ENCODE peak calls at places on chromosomes 1 and 21, in nine cellular contexts. One of them, this sample, is unnamed.
A peak's percentile ranks its signal among the peaks of the same experiment; 100 is the strongest.

GRCh38 chr1:115706774-115707425 is 61.6 kb downstream of the CASQ2 start:
- DNase-seq in AG20443: peak; percentile 44
- DNase-seq in iPS DF 19.7: peak; percentile 28
- DNase-seq in caudate nucleus: no peak
- DNase-seq in GM10248: peak; percentile 51
- DNase-seq in fibroblast of lung: peak; percentile 72
- DNase-seq in NCI-H1694: peak; percentile 59
- DNase-seq in vagina: no peak
- DNase-seq in effector CD8-positive, alpha-beta T cell: no peak
- DNase-seq in this sample: peak; percentile 60

GRCh38 chr21:45547211-45547900 is 5.1 kb upstream of the SLC19A1 start:
- DNase-seq in fibroblast of lung: no peak
- DNase-seq in iPS DF 19.7: no peak
- DNase-seq in effector CD8-positive, alpha-beta T cell: no peak
- DNase-seq in AG20443: no peak
- DNase-seq in caudate nucleus: no peak
- DNase-seq in NCI-H1694: no peak
- DNase-seq in GM10248: no peak
- DNase-seq in vagina: no peak
- DNase-seq in this sample: no peak

GRCh38 chr1:2981981-2982614 is 39.2 kb upstream of the ACTRT2 start:
- DNase-seq in iPS DF 19.7: no peak
- DNase-seq in AG20443: no peak
- DNase-seq in caudate nucleus: no peak
- DNase-seq in fibroblast of lung: no peak
- DNase-seq in vagina: no peak
- DNase-seq in effector CD8-positive, alpha-beta T cell: no peak
- DNase-seq in NCI-H1694: no peak
- DNase-seq in GM10248: no peak
- DNase-seq in this sample: no peak

GRCh38 chr1:181142096-181143043 is 53.9 kb downstream of the IER5 start:
- DNase-seq in fibroblast of lung: peak; percentile 87
- DNase-seq in NCI-H1694: peak; percentile 94
- DNase-seq in vagina: no peak
- DNase-seq in AG20443: peak; percentile 92
- DNase-seq in GM10248: peak; percentile 81
- DNase-seq in caudate nucleus: peak; percentile 84
- DNase-seq in iPS DF 19.7: no peak
- DNase-seq in effector CD8-positive, alpha-beta T cell: peak; percentile 82
- DNase-seq in this sample: peak; percentile 87

GRCh38 chr21:45377866-45378257 is 27.1 kb upstream of the COL18A1 start:
- DNase-seq in iPS DF 19.7: no peak
- DNase-seq in caudate nucleus: no peak
- DNase-seq in AG20443: no peak
- DNase-seq in fibroblast of lung: no peak
- DNase-seq in GM10248: no peak
- DNase-seq in vagina: no peak
- DNase-seq in NCI-H1694: no peak
- DNase-seq in effector CD8-positive, alpha-beta T cell: no peak
- DNase-seq in this sample: no peak

GRCh38 chr1:190474587-190475305 is 2.9 kb downstream of the BRINP3 start:
- DNase-seq in AG20443: no peak
- DNase-seq in GM10248: no peak
- DNase-seq in caudate nucleus: no peak
- DNase-seq in vagina: no peak
- DNase-seq in effector CD8-positive, alpha-beta T cell: no peak
- DNase-seq in iPS DF 19.7: no peak
- DNase-seq in NCI-H1694: no peak
- DNase-seq in fibroblast of lung: peak; percentile 28
- DNase-seq in this sample: no peak

GRCh38 chr1:40745180-40745579 is 38.4 kb upstream of the KCNQ4 start:
- DNase-seq in iPS DF 19.7: no peak
- DNase-seq in caudate nucleus: no peak
- DNase-seq in effector CD8-positive, alpha-beta T cell: no peak
- DNase-seq in NCI-H1694: no peak
- DNase-seq in fibroblast of lung: peak; percentile 59
- DNase-seq in GM10248: no peak
- DNase-seq in AG20443: peak; percentile 45
- DNase-seq in vagina: no peak
- DNase-seq in this sample: no peak

GRCh38 chr1:212002536-212002935 is 32.8 kb downstream of the INTS7 start:
- DNase-seq in iPS DF 19.7: no peak
- DNase-seq in vagina: no peak
- DNase-seq in NCI-H1694: no peak
- DNase-seq in caudate nucleus: no peak
- DNase-seq in GM10248: no peak
- DNase-seq in fibroblast of lung: no peak
- DNase-seq in effector CD8-positive, alpha-beta T cell: no peak
- DNase-seq in AG20443: no peak
- DNase-seq in this sample: no peak

GRCh38 chr1:23953020-23953419 is 6.6 kb upstream of the PNRC2 start:
- DNase-seq in fibroblast of lung: no peak
- DNase-seq in NCI-H1694: no peak
- DNase-seq in caudate nucleus: no peak
- DNase-seq in effector CD8-positive, alpha-beta T cell: no peak
- DNase-seq in iPS DF 19.7: no peak
- DNase-seq in vagina: no peak
- DNase-seq in GM10248: no peak
- DNase-seq in AG20443: no peak
- DNase-seq in this sample: peak; percentile 52

GRCh38 chr1:185894806-185895205 is 160.6 kb downstream of the HMCN1 start:
- DNase-seq in effector CD8-positive, alpha-beta T cell: no peak
- DNase-seq in NCI-H1694: no peak
- DNase-seq in fibroblast of lung: peak; percentile 9
- DNase-seq in iPS DF 19.7: no peak
- DNase-seq in GM10248: no peak
- DNase-seq in AG20443: peak; percentile 14
- DNase-seq in caudate nucleus: no peak
- DNase-seq in vagina: no peak
- DNase-seq in this sample: no peak

GRCh38 chr1:93438716-93439115 is 9.2 kb upstream of the FNBP1L start:
- DNase-seq in GM10248: no peak
- DNase-seq in vagina: no peak
- DNase-seq in iPS DF 19.7: no peak
- DNase-seq in caudate nucleus: no peak
- DNase-seq in fibroblast of lung: no peak
- DNase-seq in AG20443: no peak
- DNase-seq in NCI-H1694: no peak
- DNase-seq in effector CD8-positive, alpha-beta T cell: no peak
- DNase-seq in this sample: no peak

GRCh38 chr1:9183441-9183840 is 51.1 kb upstream of the H6PD start:
- DNase-seq in iPS DF 19.7: no peak
- DNase-seq in effector CD8-positive, alpha-beta T cell: no peak
- DNase-seq in fibroblast of lung: no peak
- DNase-seq in GM10248: no peak
- DNase-seq in NCI-H1694: no peak
- DNase-seq in caudate nucleus: no peak
- DNase-seq in AG20443: peak; percentile 22
- DNase-seq in vagina: no peak
- DNase-seq in this sample: no peak

GRCh38 chr1:14259191-14259757 is 339.2 kb upstream of the KAZN start:
- DNase-seq in GM10248: no peak
- DNase-seq in effector CD8-positive, alpha-beta T cell: no peak
- DNase-seq in NCI-H1694: no peak
- DNase-seq in caudate nucleus: peak; percentile 86
- DNase-seq in vagina: no peak
- DNase-seq in iPS DF 19.7: no peak
- DNase-seq in AG20443: peak; percentile 59
- DNase-seq in fibroblast of lung: peak; percentile 83
- DNase-seq in this sample: no peak

GRCh38 chr1:223230161-223230881 is 87.3 kb upstream of the TLR5 start:
- DNase-seq in AG20443: peak; percentile 79
- DNase-seq in NCI-H1694: no peak
- DNase-seq in fibroblast of lung: peak; percentile 75
- DNase-seq in effector CD8-positive, alpha-beta T cell: no peak
- DNase-seq in vagina: no peak
- DNase-seq in caudate nucleus: no peak
- DNase-seq in iPS DF 19.7: no peak
- DNase-seq in GM10248: no peak
- DNase-seq in this sample: peak; percentile 91

GRCh38 chr1:198072177-198072576 is 84.6 kb upstream of the NEK7 start:
- DNase-seq in NCI-H1694: no peak
- DNase-seq in fibroblast of lung: peak; percentile 1
- DNase-seq in AG20443: no peak
- DNase-seq in GM10248: no peak
- DNase-seq in vagina: no peak
- DNase-seq in caudate nucleus: no peak
- DNase-seq in iPS DF 19.7: no peak
- DNase-seq in effector CD8-positive, alpha-beta T cell: no peak
- DNase-seq in this sample: peak; percentile 13

GRCh38 chr1:176949033-176949662 is 215.4 kb downstream of the ASTN1 start:
- DNase-seq in GM10248: peak; percentile 40
- DNase-seq in iPS DF 19.7: peak; percentile 59
- DNase-seq in fibroblast of lung: peak; percentile 2
- DNase-seq in caudate nucleus: no peak
- DNase-seq in NCI-H1694: peak; percentile 33
- DNase-seq in vagina: no peak
- DNase-seq in effector CD8-positive, alpha-beta T cell: no peak
- DNase-seq in AG20443: peak; percentile 55
- DNase-seq in this sample: peak; percentile 64

GRCh38 chr1:48906729-48907128 is 130.0 kb upstream of the BEND5 start:
- DNase-seq in NCI-H1694: no peak
- DNase-seq in fibroblast of lung: no peak
- DNase-seq in caudate nucleus: no peak
- DNase-seq in effector CD8-positive, alpha-beta T cell: no peak
- DNase-seq in vagina: no peak
- DNase-seq in iPS DF 19.7: no peak
- DNase-seq in GM10248: no peak
- DNase-seq in AG20443: no peak
- DNase-seq in this sample: no peak

GRCh38 chr21:41764558-41765392 is 2.1 kb downstream of the RIPK4 start:
- DNase-seq in AG20443: no peak
- DNase-seq in caudate nucleus: no peak
- DNase-seq in iPS DF 19.7: no peak
- DNase-seq in fibroblast of lung: no peak
- DNase-seq in GM10248: no peak
- DNase-seq in NCI-H1694: no peak
- DNase-seq in effector CD8-positive, alpha-beta T cell: no peak
- DNase-seq in vagina: no peak
- DNase-seq in this sample: peak; percentile 53

GRCh38 chr1:12600880-12601633 is 17.0 kb downstream of the DHRS3 start:
- DNase-seq in GM10248: peak; percentile 66
- DNase-seq in AG20443: no peak
- DNase-seq in caudate nucleus: no peak
- DNase-seq in effector CD8-positive, alpha-beta T cell: peak; percentile 48
- DNase-seq in vagina: no peak
- DNase-seq in fibroblast of lung: no peak
- DNase-seq in NCI-H1694: no peak
- DNase-seq in iPS DF 19.7: no peak
- DNase-seq in this sample: peak; percentile 52

GRCh38 chr21:33411949-33412430 is 8.8 kb downstream of the IFNGR2 start:
- DNase-seq in caudate nucleus: no peak
- DNase-seq in effector CD8-positive, alpha-beta T cell: no peak
- DNase-seq in GM10248: no peak
- DNase-seq in vagina: no peak
- DNase-seq in AG20443: no peak
- DNase-seq in iPS DF 19.7: no peak
- DNase-seq in fibroblast of lung: no peak
- DNase-seq in NCI-H1694: no peak
- DNase-seq in this sample: no peak

GRCh38 chr1:20867847-20868246 is 80.7 kb upstream of the HP1BP3 start:
- DNase-seq in effector CD8-positive, alpha-beta T cell: no peak
- DNase-seq in vagina: no peak
- DNase-seq in NCI-H1694: no peak
- DNase-seq in iPS DF 19.7: no peak
- DNase-seq in GM10248: no peak
- DNase-seq in caudate nucleus: no peak
- DNase-seq in fibroblast of lung: no peak
- DNase-seq in AG20443: no peak
- DNase-seq in this sample: peak; percentile 51

GRCh38 chr1:212791261-212791675 is 309 bp downstream of the NSL1 start:
- DNase-seq in caudate nucleus: no peak
- DNase-seq in vagina: no peak
- DNase-seq in iPS DF 19.7: no peak
- DNase-seq in effector CD8-positive, alpha-beta T cell: no peak
- DNase-seq in fibroblast of lung: peak; percentile 74
- DNase-seq in AG20443: peak; percentile 91
- DNase-seq in GM10248: no peak
- DNase-seq in NCI-H1694: no peak
- DNase-seq in this sample: peak; percentile 85

GRCh38 chr1:159009704-159010361 is at the start of gene IFI16:
- DNase-seq in fibroblast of lung: peak; percentile 98
- DNase-seq in NCI-H1694: no peak
- DNase-seq in effector CD8-positive, alpha-beta T cell: no peak
- DNase-seq in vagina: no peak
- DNase-seq in caudate nucleus: no peak
- DNase-seq in GM10248: peak; percentile 53
- DNase-seq in AG20443: peak; percentile 88
- DNase-seq in iPS DF 19.7: no peak
- DNase-seq in this sample: peak; percentile 96

GRCh38 chr1:181733486-181733885 is 250.2 kb downstream of the CACNA1E start:
- DNase-seq in effector CD8-positive, alpha-beta T cell: no peak
- DNase-seq in caudate nucleus: no peak
- DNase-seq in GM10248: no peak
- DNase-seq in iPS DF 19.7: no peak
- DNase-seq in AG20443: no peak
- DNase-seq in vagina: no peak
- DNase-seq in NCI-H1694: no peak
- DNase-seq in fibroblast of lung: no peak
- DNase-seq in this sample: no peak

GRCh38 chr1:155127672-155128468 is at the start of gene EFNA1:
- DNase-seq in AG20443: peak; percentile 66
- DNase-seq in fibroblast of lung: peak; percentile 5
- DNase-seq in vagina: no peak
- DNase-seq in iPS DF 19.7: no peak
- DNase-seq in GM10248: peak; percentile 53
- DNase-seq in effector CD8-positive, alpha-beta T cell: peak; percentile 34
- DNase-seq in caudate nucleus: peak; percentile 65
- DNase-seq in NCI-H1694: peak; percentile 46
- DNase-seq in this sample: peak; percentile 73

GRCh38 chr1:200364121-200364759 is 45.6 kb downstream of the ZNF281 start:
- DNase-seq in iPS DF 19.7: peak; percentile 82
- DNase-seq in caudate nucleus: no peak
- DNase-seq in effector CD8-positive, alpha-beta T cell: no peak
- DNase-seq in AG20443: no peak
- DNase-seq in vagina: no peak
- DNase-seq in GM10248: no peak
- DNase-seq in fibroblast of lung: peak; percentile 43
- DNase-seq in NCI-H1694: no peak
- DNase-seq in this sample: peak; percentile 27

GRCh38 chr1:91997607-91998195 is 32.1 kb upstream of the EPHX4 start:
- DNase-seq in vagina: no peak
- DNase-seq in NCI-H1694: peak; percentile 17
- DNase-seq in GM10248: peak; percentile 32
- DNase-seq in caudate nucleus: no peak
- DNase-seq in effector CD8-positive, alpha-beta T cell: no peak
- DNase-seq in iPS DF 19.7: no peak
- DNase-seq in fibroblast of lung: peak; percentile 77
- DNase-seq in AG20443: peak; percentile 19
- DNase-seq in this sample: peak; percentile 64

GRCh38 chr1:92446546-92446945 is 40.2 kb downstream of the GFI1 start:
- DNase-seq in caudate nucleus: no peak
- DNase-seq in effector CD8-positive, alpha-beta T cell: no peak
- DNase-seq in NCI-H1694: no peak
- DNase-seq in iPS DF 19.7: no peak
- DNase-seq in GM10248: no peak
- DNase-seq in vagina: no peak
- DNase-seq in fibroblast of lung: peak; percentile 55
- DNase-seq in AG20443: peak; percentile 36
- DNase-seq in this sample: peak; percentile 13

GRCh38 chr1:34871443-34872132 is 12.0 kb upstream of the SMIM12 start:
- DNase-seq in iPS DF 19.7: no peak
- DNase-seq in AG20443: no peak
- DNase-seq in caudate nucleus: no peak
- DNase-seq in NCI-H1694: no peak
- DNase-seq in GM10248: no peak
- DNase-seq in fibroblast of lung: no peak
- DNase-seq in effector CD8-positive, alpha-beta T cell: no peak
- DNase-seq in vagina: no peak
- DNase-seq in this sample: no peak

GRCh38 chr1:179103999-179104398 is 22.1 kb downstream of the TOR3A start:
- DNase-seq in iPS DF 19.7: no peak
- DNase-seq in AG20443: no peak
- DNase-seq in vagina: no peak
- DNase-seq in NCI-H1694: no peak
- DNase-seq in GM10248: no peak
- DNase-seq in caudate nucleus: no peak
- DNase-seq in effector CD8-positive, alpha-beta T cell: no peak
- DNase-seq in fibroblast of lung: no peak
- DNase-seq in this sample: no peak

GRCh38 chr1:88773540-88774150 is 89.6 kb downstream of the PKN2 start:
- DNase-seq in NCI-H1694: no peak
- DNase-seq in effector CD8-positive, alpha-beta T cell: no peak
- DNase-seq in vagina: no peak
- DNase-seq in caudate nucleus: no peak
- DNase-seq in fibroblast of lung: peak; percentile 46
- DNase-seq in iPS DF 19.7: no peak
- DNase-seq in GM10248: no peak
- DNase-seq in AG20443: peak; percentile 7
- DNase-seq in this sample: peak; percentile 87

This sample was measured in epithelial cell of esophagus.